ENCODE peak calls at places on chromosome 6, in ten cellular contexts. One of them, this sample, is unnamed.

GRCh38 chr6:123519191-123519510 is 117.6 kb downstream of the TRDN start:
- DNase-seq in dorsolateral prefrontal cortex: peak
- DNase-seq in Peyer's patch: no peak
- DNase-seq in OCI-LY7: no peak
- DNase-seq in A549: no peak
- DNase-seq in trophoblast cell: no peak
- DNase-seq in psoas muscle: peak
- DNase-seq in PC-3: no peak
- DNase-seq in pancreas: no peak
- DNase-seq in heart left ventricle: peak
- DNase-seq in this sample: no peak

GRCh38 chr6:138523347-138524210 is 24.3 kb upstream of the NHSL1 start:
- DNase-seq in pancreas: no peak
- DNase-seq in dorsolateral prefrontal cortex: no peak
- DNase-seq in heart left ventricle: no peak
- DNase-seq in OCI-LY7: no peak
- DNase-seq in trophoblast cell: no peak
- DNase-seq in Peyer's patch: no peak
- DNase-seq in psoas muscle: no peak
- DNase-seq in PC-3: peak
- DNase-seq in A549: no peak
- DNase-seq in this sample: no peak

GRCh38 chr6:106083618-106084017 is 2.5 kb upstream of the PRDM1 start:
- DNase-seq in psoas muscle: no peak
- DNase-seq in heart left ventricle: no peak
- DNase-seq in trophoblast cell: no peak
- DNase-seq in A549: no peak
- DNase-seq in PC-3: no peak
- DNase-seq in dorsolateral prefrontal cortex: no peak
- DNase-seq in OCI-LY7: no peak
- DNase-seq in Peyer's patch: no peak
- DNase-seq in pancreas: no peak
- DNase-seq in this sample: no peak

GRCh38 chr6:157314705-157315321 is 8.5 kb downstream of the TMEM242 start:
- DNase-seq in OCI-LY7: peak
- DNase-seq in A549: peak
- DNase-seq in PC-3: peak
- DNase-seq in trophoblast cell: peak
- DNase-seq in dorsolateral prefrontal cortex: no peak
- DNase-seq in psoas muscle: no peak
- DNase-seq in heart left ventricle: no peak
- DNase-seq in Peyer's patch: no peak
- DNase-seq in pancreas: no peak
- DNase-seq in this sample: peak

GRCh38 chr6:119950681-119951080 is 601.1 kb upstream of the MAN1A1 start:
- DNase-seq in heart left ventricle: no peak
- DNase-seq in psoas muscle: no peak
- DNase-seq in pancreas: no peak
- DNase-seq in dorsolateral prefrontal cortex: no peak
- DNase-seq in Peyer's patch: no peak
- DNase-seq in trophoblast cell: no peak
- DNase-seq in OCI-LY7: no peak
- DNase-seq in A549: no peak
- DNase-seq in PC-3: peak
- DNase-seq in this sample: no peak

GRCh38 chr6:56552212-56553130 is 90.2 kb downstream of the DST start:
- DNase-seq in OCI-LY7: no peak
- DNase-seq in heart left ventricle: no peak
- DNase-seq in dorsolateral prefrontal cortex: no peak
- DNase-seq in Peyer's patch: no peak
- DNase-seq in psoas muscle: no peak
- DNase-seq in A549: no peak
- DNase-seq in PC-3: peak
- DNase-seq in trophoblast cell: peak
- DNase-seq in pancreas: no peak
- DNase-seq in this sample: no peak

GRCh38 chr6:46011241-46012085 is 4.2 kb downstream of the CLIC5 start:
- DNase-seq in Peyer's patch: peak
- DNase-seq in heart left ventricle: no peak
- DNase-seq in A549: no peak
- DNase-seq in OCI-LY7: no peak
- DNase-seq in PC-3: no peak
- DNase-seq in trophoblast cell: no peak
- DNase-seq in psoas muscle: no peak
- DNase-seq in pancreas: no peak
- DNase-seq in dorsolateral prefrontal cortex: no peak
- DNase-seq in this sample: peak

GRCh38 chr6:54072708-54073313 is 38.4 kb upstream of the MLIP start:
- DNase-seq in A549: no peak
- DNase-seq in heart left ventricle: peak
- DNase-seq in trophoblast cell: no peak
- DNase-seq in psoas muscle: no peak
- DNase-seq in dorsolateral prefrontal cortex: no peak
- DNase-seq in OCI-LY7: no peak
- DNase-seq in pancreas: no peak
- DNase-seq in PC-3: no peak
- DNase-seq in Peyer's patch: no peak
- DNase-seq in this sample: no peak

GRCh38 chr6:126955621-126956020 is 162.8 kb upstream of the RSPO3 start:
- DNase-seq in pancreas: no peak
- DNase-seq in dorsolateral prefrontal cortex: no peak
- DNase-seq in psoas muscle: no peak
- DNase-seq in heart left ventricle: no peak
- DNase-seq in trophoblast cell: peak
- DNase-seq in Peyer's patch: no peak
- DNase-seq in A549: no peak
- DNase-seq in PC-3: peak
- DNase-seq in OCI-LY7: no peak
- DNase-seq in this sample: no peak

GRCh38 chr6:64376394-64376793 is 740.8 kb downstream of the PHF3 start:
- DNase-seq in A549: no peak
- DNase-seq in psoas muscle: no peak
- DNase-seq in dorsolateral prefrontal cortex: no peak
- DNase-seq in PC-3: no peak
- DNase-seq in OCI-LY7: no peak
- DNase-seq in pancreas: no peak
- DNase-seq in heart left ventricle: no peak
- DNase-seq in Peyer's patch: no peak
- DNase-seq in trophoblast cell: peak
- DNase-seq in this sample: no peak

GRCh38 chr6:107209406-107209939 is 94.2 kb upstream of the BEND3 start:
- DNase-seq in dorsolateral prefrontal cortex: no peak
- DNase-seq in trophoblast cell: no peak
- DNase-seq in pancreas: no peak
- DNase-seq in heart left ventricle: no peak
- DNase-seq in Peyer's patch: no peak
- DNase-seq in A549: no peak
- DNase-seq in psoas muscle: no peak
- DNase-seq in OCI-LY7: no peak
- DNase-seq in PC-3: no peak
- DNase-seq in this sample: no peak

GRCh38 chr6:161951139-161951538 is 677.3 kb upstream of the AGPAT4 start:
- DNase-seq in pancreas: no peak
- DNase-seq in OCI-LY7: no peak
- DNase-seq in A549: no peak
- DNase-seq in psoas muscle: no peak
- DNase-seq in trophoblast cell: no peak
- DNase-seq in Peyer's patch: no peak
- DNase-seq in PC-3: no peak
- DNase-seq in dorsolateral prefrontal cortex: no peak
- DNase-seq in heart left ventricle: no peak
- DNase-seq in this sample: no peak

GRCh38 chr6:27771240-27771639 is 141.0 kb downstream of the OR2B2 start:
- DNase-seq in A549: no peak
- DNase-seq in OCI-LY7: no peak
- DNase-seq in psoas muscle: no peak
- DNase-seq in PC-3: no peak
- DNase-seq in Peyer's patch: no peak
- DNase-seq in dorsolateral prefrontal cortex: no peak
- DNase-seq in trophoblast cell: no peak
- DNase-seq in heart left ventricle: no peak
- DNase-seq in pancreas: no peak
- DNase-seq in this sample: no peak

GRCh38 chr6:3195695-3196497 is 31.6 kb downstream of the TUBB2B start:
- DNase-seq in dorsolateral prefrontal cortex: no peak
- DNase-seq in A549: peak
- DNase-seq in heart left ventricle: no peak
- DNase-seq in pancreas: no peak
- DNase-seq in trophoblast cell: peak
- DNase-seq in psoas muscle: no peak
- DNase-seq in Peyer's patch: no peak
- DNase-seq in PC-3: no peak
- DNase-seq in OCI-LY7: peak
- DNase-seq in this sample: no peak

GRCh38 chr6:26660096-26660425 is 515 bp upstream of the ZNF322 start:
- DNase-seq in A549: peak
- DNase-seq in OCI-LY7: peak
- DNase-seq in heart left ventricle: no peak
- DNase-seq in psoas muscle: no peak
- DNase-seq in Peyer's patch: no peak
- DNase-seq in PC-3: peak
- DNase-seq in dorsolateral prefrontal cortex: no peak
- DNase-seq in pancreas: no peak
- DNase-seq in trophoblast cell: peak
- DNase-seq in this sample: no peak

GRCh38 chr6:42390228-42390934 is 61.3 kb downstream of the TRERF1 start:
- DNase-seq in Peyer's patch: peak
- DNase-seq in PC-3: no peak
- DNase-seq in OCI-LY7: peak
- DNase-seq in heart left ventricle: no peak
- DNase-seq in psoas muscle: no peak
- DNase-seq in trophoblast cell: no peak
- DNase-seq in dorsolateral prefrontal cortex: no peak
- DNase-seq in pancreas: no peak
- DNase-seq in A549: no peak
- DNase-seq in this sample: peak

GRCh38 chr6:30101939-30102700 is 10.8 kb downstream of the TRIM31 start:
- DNase-seq in PC-3: peak
- DNase-seq in OCI-LY7: peak
- DNase-seq in heart left ventricle: peak
- DNase-seq in A549: peak
- DNase-seq in Peyer's patch: peak
- DNase-seq in psoas muscle: peak
- DNase-seq in pancreas: peak
- DNase-seq in dorsolateral prefrontal cortex: peak
- DNase-seq in trophoblast cell: peak
- DNase-seq in this sample: peak
- H3K27ac ChIP-seq in PC-3: no peak
- H3K27ac ChIP-seq in OCI-LY7: no peak
- H3K27ac ChIP-seq in heart left ventricle: peak
- H3K27ac ChIP-seq in A549: peak
- H3K27ac ChIP-seq in Peyer's patch: peak
- H3K27ac ChIP-seq in psoas muscle: peak
- H3K27ac ChIP-seq in pancreas: peak
- H3K27ac ChIP-seq in dorsolateral prefrontal cortex: peak
- H3K27ac ChIP-seq in trophoblast cell: no peak
- H3K27ac ChIP-seq in this sample: no peak

GRCh38 chr6:90574610-90575009 is 12.3 kb downstream of the MAP3K7 start:
- DNase-seq in OCI-LY7: peak
- DNase-seq in Peyer's patch: no peak
- DNase-seq in PC-3: peak
- DNase-seq in psoas muscle: no peak
- DNase-seq in trophoblast cell: no peak
- DNase-seq in heart left ventricle: no peak
- DNase-seq in dorsolateral prefrontal cortex: no peak
- DNase-seq in A549: no peak
- DNase-seq in pancreas: no peak
- DNase-seq in this sample: no peak
- H3K27ac ChIP-seq in OCI-LY7: no peak
- H3K27ac ChIP-seq in Peyer's patch: no peak
- H3K27ac ChIP-seq in PC-3: no peak
- H3K27ac ChIP-seq in psoas muscle: no peak
- H3K27ac ChIP-seq in trophoblast cell: no peak
- H3K27ac ChIP-seq in heart left ventricle: no peak
- H3K27ac ChIP-seq in dorsolateral prefrontal cortex: no peak
- H3K27ac ChIP-seq in A549: no peak
- H3K27ac ChIP-seq in pancreas: no peak
- H3K27ac ChIP-seq in this sample: no peak

GRCh38 chr6:85403331-85404015 is 46.4 kb upstream of the NT5E start:
- DNase-seq in heart left ventricle: no peak
- DNase-seq in pancreas: no peak
- DNase-seq in psoas muscle: no peak
- DNase-seq in PC-3: peak
- DNase-seq in A549: no peak
- DNase-seq in OCI-LY7: no peak
- DNase-seq in trophoblast cell: peak
- DNase-seq in Peyer's patch: no peak
- DNase-seq in dorsolateral prefrontal cortex: no peak
- DNase-seq in this sample: no peak

GRCh38 chr6:85405175-85405852 is 44.6 kb upstream of the NT5E start:
- DNase-seq in heart left ventricle: no peak
- DNase-seq in PC-3: peak
- DNase-seq in pancreas: peak
- DNase-seq in trophoblast cell: no peak
- DNase-seq in dorsolateral prefrontal cortex: no peak
- DNase-seq in OCI-LY7: no peak
- DNase-seq in A549: peak
- DNase-seq in psoas muscle: no peak
- DNase-seq in Peyer's patch: no peak
- DNase-seq in this sample: no peak

GRCh38 chr6:85405853-85406198 is 44.1 kb upstream of the NT5E start:
- DNase-seq in PC-3: no peak
- DNase-seq in A549: no peak
- DNase-seq in OCI-LY7: no peak
- DNase-seq in trophoblast cell: peak
- DNase-seq in psoas muscle: no peak
- DNase-seq in pancreas: no peak
- DNase-seq in Peyer's patch: no peak
- DNase-seq in dorsolateral prefrontal cortex: no peak
- DNase-seq in heart left ventricle: no peak
- DNase-seq in this sample: no peak

GRCh38 chr6:85402922-85403321 is 47.0 kb upstream of the NT5E start:
- DNase-seq in A549: no peak
- DNase-seq in OCI-LY7: no peak
- DNase-seq in psoas muscle: no peak
- DNase-seq in heart left ventricle: no peak
- DNase-seq in PC-3: no peak
- DNase-seq in Peyer's patch: no peak
- DNase-seq in pancreas: no peak
- DNase-seq in dorsolateral prefrontal cortex: no peak
- DNase-seq in trophoblast cell: peak
- DNase-seq in this sample: no peak

GRCh38 chr6:85404497-85405174 is 45.2 kb upstream of the NT5E start:
- DNase-seq in Peyer's patch: no peak
- DNase-seq in psoas muscle: no peak
- DNase-seq in pancreas: peak
- DNase-seq in heart left ventricle: no peak
- DNase-seq in dorsolateral prefrontal cortex: no peak
- DNase-seq in PC-3: peak
- DNase-seq in OCI-LY7: no peak
- DNase-seq in A549: peak
- DNase-seq in trophoblast cell: peak
- DNase-seq in this sample: no peak
- H3K27ac ChIP-seq in Peyer's patch: peak
- H3K27ac ChIP-seq in psoas muscle: no peak
- H3K27ac ChIP-seq in pancreas: peak
- H3K27ac ChIP-seq in heart left ventricle: no peak
- H3K27ac ChIP-seq in dorsolateral prefrontal cortex: no peak
- H3K27ac ChIP-seq in PC-3: peak
- H3K27ac ChIP-seq in OCI-LY7: no peak
- H3K27ac ChIP-seq in A549: peak
- H3K27ac ChIP-seq in trophoblast cell: no peak
- H3K27ac ChIP-seq in this sample: no peak

GRCh38 chr6:17225767-17226166 is 55.4 kb upstream of the RBM24 start:
- DNase-seq in dorsolateral prefrontal cortex: no peak
- DNase-seq in pancreas: no peak
- DNase-seq in PC-3: no peak
- DNase-seq in Peyer's patch: no peak
- DNase-seq in trophoblast cell: no peak
- DNase-seq in heart left ventricle: no peak
- DNase-seq in OCI-LY7: no peak
- DNase-seq in psoas muscle: no peak
- DNase-seq in A549: no peak
- DNase-seq in this sample: no peak
- H3K27ac ChIP-seq in dorsolateral prefrontal cortex: no peak
- H3K27ac ChIP-seq in pancreas: no peak
- H3K27ac ChIP-seq in PC-3: no peak
- H3K27ac ChIP-seq in Peyer's patch: no peak
- H3K27ac ChIP-seq in trophoblast cell: no peak
- H3K27ac ChIP-seq in heart left ventricle: no peak
- H3K27ac ChIP-seq in OCI-LY7: no peak
- H3K27ac ChIP-seq in psoas muscle: no peak
- H3K27ac ChIP-seq in A549: no peak
- H3K27ac ChIP-seq in this sample: no peak

This sample was measured in CD8-positive, alpha-beta T cell.